ENCODE peak calls at places on chromosome 20, in ten cellular contexts. F is PC-9; D is caudate nucleus; Y is ELF-1; U is stimulated activated CD8-positive, alpha-beta memory T cell treated with anti-CD3 and anti-CD28 coated beads, Interleukin-4, amount 100 ng/mL, for 24 hours; H is testis; T is GM23248; I is IMR-90; P is Calu3; S is RPMI7951. L is an unnamed sample.

GRCh38 chr20:3871549-3872265 is 17.5 kb upstream of the PANK2 start:
- DNase-seq in H (no peak), Y (peak), S (peak), D (no peak), P (no peak), U (no peak), F (peak), T (peak), I (no peak), L (no peak)

GRCh38 chr20:20399705-20400104 is 31.8 kb downstream of the INSM1 start:
- DNase-seq in P (no peak), T (no peak), U (no peak), D (no peak), I (no peak), S (no peak), F (no peak), Y (no peak), H (no peak), L (no peak)

GRCh38 chr20:51934301-51935002 is 132.1 kb upstream of the SALL4 start:
- DNase-seq in F (no peak), T (peak), I (no peak), S (no peak), Y (no peak), U (no peak), P (no peak), D (no peak), H (no peak), L (no peak)

GRCh38 chr20:59398552-59399265 is 98.3 kb downstream of the EDN3 start:
- DNase-seq in P (no peak), Y (no peak), F (no peak), I (no peak), S (no peak), T (no peak), D (no peak), U (no peak), H (no peak), L (no peak)

GRCh38 chr20:36861875-36862801 is 13.8 kb upstream of the TLDC2 start:
- DNase-seq in D (peak), Y (peak), U (no peak), P (no peak), I (peak), F (peak), S (peak), T (peak), H (peak), L (no peak)

GRCh38 chr20:38063911-38064310 is 30.4 kb downstream of the RPRD1B start:
- DNase-seq in S (no peak), F (no peak), I (no peak), U (no peak), Y (no peak), H (no peak), D (no peak), P (no peak), T (no peak), L (no peak)

GRCh38 chr20:31975874-31976273 is 7.9 kb downstream of the XKR7 start:
- DNase-seq in Y (no peak), U (no peak), P (no peak), S (no peak), D (no peak), I (no peak), T (no peak), F (no peak), H (no peak), L (no peak)

GRCh38 chr20:10985536-10985935 is 311.7 kb upstream of the JAG1 start:
- DNase-seq in D (no peak), S (peak), Y (no peak), P (no peak), T (peak), U (no peak), F (no peak), I (peak), H (no peak), L (no peak)

GRCh38 chr20:5122861-5123260 is 3.1 kb upstream of the PCNA start:
- DNase-seq in I (peak), Y (no peak), U (no peak), D (no peak), T (no peak), F (no peak), P (no peak), S (no peak), H (no peak), L (no peak)

GRCh38 chr20:63073738-63074065 is 66.9 kb upstream of the BHLHE23 start:
- DNase-seq in T (no peak), I (no peak), P (no peak), S (no peak), Y (no peak), U (no peak), H (no peak), D (no peak), F (no peak), L (no peak)

GRCh38 chr20:37494301-37494700 is 26.7 kb upstream of the NNAT start:
- DNase-seq in Y (no peak), U (no peak), H (no peak), T (no peak), D (no peak), P (no peak), F (no peak), I (no peak), S (no peak), L (no peak)

GRCh38 chr20:47396762-47397476 is 40.4 kb upstream of the ZMYND8 start:
- DNase-seq in T (no peak), H (no peak), I (no peak), D (no peak), Y (no peak), F (no peak), S (peak), P (no peak), U (no peak), L (no peak)

GRCh38 chr20:1266167-1266973 is at the start of gene SNPH:
- DNase-seq in U (peak), I (peak), P (peak), D (no peak), F (peak), Y (peak), S (peak), T (peak), H (peak), L (peak)

GRCh38 chr20:34675993-34676641 is 775 bp downstream of the PIGU start:
- DNase-seq in F (no peak), Y (no peak), U (no peak), S (no peak), H (no peak), P (no peak), D (no peak), T (no peak), I (no peak), L (no peak)